ENCODE peak calls at places on chromosomes 2 and 18, in eight cellular contexts. I is astrocyte of the spinal cord; V is G401; L is RWPE1; P is activated CD4-positive, alpha-beta T cell treated with anti-CD3 and anti-CD28 coated beads, Interleukin-2, amount 10 ng/mL, durations not matched to agents 24 days and 14 days; A is amniotic stem cell; Q is GM19239; Y is tibial artery. G is an unnamed sample.

GRCh38 chr2:69716555-69717120 is 25.3 kb upstream of the ANXA4 start:
- DNase-seq in Q (no peak), P (no peak), L (no peak), Y (no peak), V (no peak), A (no peak), I (peak), G (no peak)

GRCh38 chr2:113219889-113220641 is 46.3 kb downstream of the PSD4 start:
- DNase-seq in L (peak), I (peak), V (no peak), P (no peak), Y (peak), Q (no peak), A (no peak), G (peak)

GRCh38 chr2:365367-366275 is 77.7 kb upstream of the ALKAL2 start:
- DNase-seq in L (no peak), Y (no peak), V (no peak), Q (no peak), P (no peak), I (no peak), A (no peak), G (no peak)

GRCh38 chr2:26838121-26838906 is 9.6 kb upstream of the DPYSL5 start:
- DNase-seq in I (peak), Q (no peak), V (no peak), L (no peak), Y (no peak), P (no peak), A (no peak), G (peak)

GRCh38 chr2:54212456-54212855 is 43.6 kb downstream of the TSPYL6 start:
- DNase-seq in L (peak), V (no peak), I (peak), Y (no peak), A (peak), Q (no peak), P (no peak), G (no peak)

GRCh38 chr2:102065675-102066252 is 74.0 kb downstream of the IL1R2 start:
- DNase-seq in Y (no peak), L (peak), Q (no peak), V (no peak), I (peak), A (no peak), P (no peak), G (no peak)

GRCh38 chr2:152431370-152432098 is 96.6 kb downstream of the FMNL2 start:
- DNase-seq in V (peak), L (no peak), I (no peak), Q (no peak), Y (no peak), P (no peak), A (no peak), G (no peak)

GRCh38 chr2:177692042-177692823 is 299.7 kb downstream of the AGPS start:
- DNase-seq in I (no peak), V (no peak), P (no peak), Y (no peak), Q (no peak), L (peak), A (no peak), G (peak)

GRCh38 chr18:47415888-47416287 is 164.4 kb upstream of the SKOR2 start:
- DNase-seq in P (no peak), A (no peak), I (no peak), L (no peak), Q (no peak), V (no peak), Y (no peak), G (no peak)

GRCh38 chr2:63613391-63613901 is 24.7 kb downstream of the MDH1 start:
- DNase-seq in A (no peak), Q (no peak), V (no peak), P (no peak), L (no peak), Y (no peak), I (no peak), G (no peak)

GRCh38 chr2:222733846-222734689 is 62.6 kb downstream of the MOGAT1 start:
- DNase-seq in Q (no peak), I (no peak), P (no peak), V (no peak), A (no peak), Y (no peak), L (no peak), G (no peak)

GRCh38 chr2:102473020-102473419 is at the start of gene SLC9A4:
- DNase-seq in Y (no peak), A (no peak), L (peak), V (peak), Q (peak), I (peak), P (peak), G (peak)

GRCh38 chr2:17628349-17629261 is 88.1 kb downstream of the VSNL1 start:
- DNase-seq in I (peak), A (no peak), P (no peak), Q (no peak), L (no peak), V (peak), Y (no peak), G (no peak)